ENCODE peak calls at places on chromosomes 4 and X, in six cellular contexts. One of them, this sample, is unnamed.

GRCh38 chrX:67612231-67612630 is 68.4 kb downstream of the AR start:
- DNase-seq in mucosa of descending colon: no peak
- DNase-seq in hepatocyte: no peak
- DNase-seq in GM23248: peak
- DNase-seq in AG10803: peak
- DNase-seq in naive thymus-derived CD4-positive, alpha-beta T cell: no peak
- DNase-seq in this sample: no peak

GRCh38 chrX:139091878-139092277 is 380.4 kb upstream of the FGF13 start:
- DNase-seq in hepatocyte: no peak
- DNase-seq in GM23248: peak
- DNase-seq in naive thymus-derived CD4-positive, alpha-beta T cell: no peak
- DNase-seq in AG10803: no peak
- DNase-seq in mucosa of descending colon: no peak
- DNase-seq in this sample: no peak

GRCh38 chrX:22073928-22074327 is 41.8 kb downstream of the PHEX start:
- DNase-seq in AG10803: no peak
- DNase-seq in GM23248: no peak
- DNase-seq in naive thymus-derived CD4-positive, alpha-beta T cell: no peak
- DNase-seq in mucosa of descending colon: no peak
- DNase-seq in hepatocyte: no peak
- DNase-seq in this sample: no peak

GRCh38 chr4:174394915-174395314 is 111.2 kb downstream of the CEP44 start:
- DNase-seq in GM23248: peak
- DNase-seq in AG10803: peak
- DNase-seq in hepatocyte: no peak
- DNase-seq in mucosa of descending colon: no peak
- DNase-seq in naive thymus-derived CD4-positive, alpha-beta T cell: no peak
- DNase-seq in this sample: no peak

GRCh38 chr4:55758570-55758969 is 61.0 kb upstream of the EXOC1L start:
- DNase-seq in naive thymus-derived CD4-positive, alpha-beta T cell: no peak
- DNase-seq in hepatocyte: no peak
- DNase-seq in GM23248: peak
- DNase-seq in mucosa of descending colon: no peak
- DNase-seq in AG10803: peak
- DNase-seq in this sample: no peak

GRCh38 chr4:7699825-7700224 is 239.8 kb downstream of the AFAP1 start:
- DNase-seq in GM23248: no peak
- DNase-seq in hepatocyte: no peak
- DNase-seq in AG10803: no peak
- DNase-seq in mucosa of descending colon: no peak
- DNase-seq in naive thymus-derived CD4-positive, alpha-beta T cell: no peak
- DNase-seq in this sample: no peak

GRCh38 chr4:80678413-80678812 is 342.9 kb downstream of the CFAP299 start:
- DNase-seq in GM23248: no peak
- DNase-seq in AG10803: no peak
- DNase-seq in hepatocyte: no peak
- DNase-seq in naive thymus-derived CD4-positive, alpha-beta T cell: no peak
- DNase-seq in mucosa of descending colon: no peak
- DNase-seq in this sample: no peak

GRCh38 chr4:142372570-142373300 is 473.4 kb downstream of the INPP4B start:
- DNase-seq in naive thymus-derived CD4-positive, alpha-beta T cell: no peak
- DNase-seq in GM23248: peak
- DNase-seq in hepatocyte: no peak
- DNase-seq in AG10803: no peak
- DNase-seq in mucosa of descending colon: no peak
- DNase-seq in this sample: no peak

GRCh38 chr4:88196523-88197185 is 38.2 kb upstream of the ABCG2 start:
- DNase-seq in AG10803: no peak
- DNase-seq in GM23248: no peak
- DNase-seq in naive thymus-derived CD4-positive, alpha-beta T cell: no peak
- DNase-seq in mucosa of descending colon: no peak
- DNase-seq in hepatocyte: no peak
- DNase-seq in this sample: no peak

GRCh38 chr4:152265149-152265621 is 270.7 kb downstream of the FBXW7 start:
- DNase-seq in naive thymus-derived CD4-positive, alpha-beta T cell: no peak
- DNase-seq in mucosa of descending colon: no peak
- DNase-seq in hepatocyte: peak
- DNase-seq in GM23248: no peak
- DNase-seq in AG10803: peak
- DNase-seq in this sample: no peak

GRCh38 chr4:12016729-12017128 is 588.0 kb upstream of the HS3ST1 start:
- DNase-seq in GM23248: no peak
- DNase-seq in hepatocyte: no peak
- DNase-seq in naive thymus-derived CD4-positive, alpha-beta T cell: no peak
- DNase-seq in AG10803: no peak
- DNase-seq in mucosa of descending colon: no peak
- DNase-seq in this sample: no peak

GRCh38 chrX:150200820-150201287 is 162.3 kb upstream of the MAMLD1 start:
- DNase-seq in hepatocyte: peak
- DNase-seq in AG10803: peak
- DNase-seq in mucosa of descending colon: no peak
- DNase-seq in GM23248: peak
- DNase-seq in naive thymus-derived CD4-positive, alpha-beta T cell: no peak
- DNase-seq in this sample: peak

GRCh38 chr4:147029296-147029695 is 83.6 kb upstream of the TTC29 start:
- DNase-seq in GM23248: no peak
- DNase-seq in hepatocyte: no peak
- DNase-seq in AG10803: no peak
- DNase-seq in naive thymus-derived CD4-positive, alpha-beta T cell: no peak
- DNase-seq in mucosa of descending colon: no peak
- DNase-seq in this sample: no peak

GRCh38 chr4:183495182-183495581 is 9.7 kb upstream of the ING2 start:
- DNase-seq in hepatocyte: no peak
- DNase-seq in naive thymus-derived CD4-positive, alpha-beta T cell: no peak
- DNase-seq in AG10803: no peak
- DNase-seq in mucosa of descending colon: no peak
- DNase-seq in GM23248: no peak
- DNase-seq in this sample: no peak

GRCh38 chr4:138861130-138861529 is 154.5 kb upstream of the NOCT start:
- DNase-seq in GM23248: peak
- DNase-seq in hepatocyte: no peak
- DNase-seq in AG10803: peak
- DNase-seq in naive thymus-derived CD4-positive, alpha-beta T cell: no peak
- DNase-seq in mucosa of descending colon: no peak
- DNase-seq in this sample: no peak

GRCh38 chrX:22246620-22247019 is 26.1 kb upstream of the CBLL2 start:
- DNase-seq in mucosa of descending colon: no peak
- DNase-seq in hepatocyte: no peak
- DNase-seq in GM23248: peak
- DNase-seq in naive thymus-derived CD4-positive, alpha-beta T cell: no peak
- DNase-seq in AG10803: peak
- DNase-seq in this sample: no peak

GRCh38 chr4:132056466-132056865 is 1092.6 kb upstream of the PCDH10 start:
- DNase-seq in naive thymus-derived CD4-positive, alpha-beta T cell: no peak
- DNase-seq in AG10803: no peak
- DNase-seq in GM23248: no peak
- DNase-seq in hepatocyte: no peak
- DNase-seq in mucosa of descending colon: no peak
- DNase-seq in this sample: no peak

GRCh38 chr4:124745988-124746801 is 33.7 kb upstream of the ANKRD50 start:
- DNase-seq in GM23248: peak
- DNase-seq in hepatocyte: peak
- DNase-seq in AG10803: no peak
- DNase-seq in naive thymus-derived CD4-positive, alpha-beta T cell: no peak
- DNase-seq in mucosa of descending colon: no peak
- DNase-seq in this sample: no peak

GRCh38 chr4:47615385-47615784 is 130.3 kb downstream of the ATP10D start:
- DNase-seq in mucosa of descending colon: no peak
- DNase-seq in naive thymus-derived CD4-positive, alpha-beta T cell: no peak
- DNase-seq in GM23248: peak
- DNase-seq in AG10803: peak
- DNase-seq in hepatocyte: no peak
- DNase-seq in this sample: no peak

GRCh38 chr4:10727140-10727880 is 42.7 kb upstream of the CLNK start:
- DNase-seq in naive thymus-derived CD4-positive, alpha-beta T cell: no peak
- DNase-seq in mucosa of descending colon: no peak
- DNase-seq in AG10803: no peak
- DNase-seq in GM23248: no peak
- DNase-seq in hepatocyte: no peak
- DNase-seq in this sample: no peak

GRCh38 chrX:25154168-25154567 is 138.4 kb upstream of the ARX start:
- DNase-seq in mucosa of descending colon: no peak
- DNase-seq in GM23248: no peak
- DNase-seq in hepatocyte: no peak
- DNase-seq in AG10803: no peak
- DNase-seq in naive thymus-derived CD4-positive, alpha-beta T cell: no peak
- DNase-seq in this sample: no peak

GRCh38 chrX:1449581-1450149 is 3.0 kb downstream of the ASMTL start:
- DNase-seq in AG10803: no peak
- DNase-seq in hepatocyte: no peak
- DNase-seq in mucosa of descending colon: no peak
- DNase-seq in GM23248: no peak
- DNase-seq in naive thymus-derived CD4-positive, alpha-beta T cell: no peak
- DNase-seq in this sample: no peak

GRCh38 chrX:53186363-53186762 is 38.6 kb downstream of the KDM5C start:
- DNase-seq in AG10803: peak
- DNase-seq in hepatocyte: no peak
- DNase-seq in GM23248: peak
- DNase-seq in mucosa of descending colon: no peak
- DNase-seq in naive thymus-derived CD4-positive, alpha-beta T cell: no peak
- DNase-seq in this sample: no peak

GRCh38 chrX:19462231-19462630 is 53.1 kb downstream of the MAP3K15 start:
- DNase-seq in AG10803: no peak
- DNase-seq in GM23248: no peak
- DNase-seq in hepatocyte: no peak
- DNase-seq in naive thymus-derived CD4-positive, alpha-beta T cell: no peak
- DNase-seq in mucosa of descending colon: no peak
- DNase-seq in this sample: no peak
- H3K4me3 ChIP-seq in AG10803: no peak
- H3K4me3 ChIP-seq in GM23248: no peak
- H3K4me3 ChIP-seq in hepatocyte: no peak
- H3K4me3 ChIP-seq in naive thymus-derived CD4-positive, alpha-beta T cell: no peak
- H3K4me3 ChIP-seq in mucosa of descending colon: no peak
- H3K4me3 ChIP-seq in this sample: no peak

DNA sequence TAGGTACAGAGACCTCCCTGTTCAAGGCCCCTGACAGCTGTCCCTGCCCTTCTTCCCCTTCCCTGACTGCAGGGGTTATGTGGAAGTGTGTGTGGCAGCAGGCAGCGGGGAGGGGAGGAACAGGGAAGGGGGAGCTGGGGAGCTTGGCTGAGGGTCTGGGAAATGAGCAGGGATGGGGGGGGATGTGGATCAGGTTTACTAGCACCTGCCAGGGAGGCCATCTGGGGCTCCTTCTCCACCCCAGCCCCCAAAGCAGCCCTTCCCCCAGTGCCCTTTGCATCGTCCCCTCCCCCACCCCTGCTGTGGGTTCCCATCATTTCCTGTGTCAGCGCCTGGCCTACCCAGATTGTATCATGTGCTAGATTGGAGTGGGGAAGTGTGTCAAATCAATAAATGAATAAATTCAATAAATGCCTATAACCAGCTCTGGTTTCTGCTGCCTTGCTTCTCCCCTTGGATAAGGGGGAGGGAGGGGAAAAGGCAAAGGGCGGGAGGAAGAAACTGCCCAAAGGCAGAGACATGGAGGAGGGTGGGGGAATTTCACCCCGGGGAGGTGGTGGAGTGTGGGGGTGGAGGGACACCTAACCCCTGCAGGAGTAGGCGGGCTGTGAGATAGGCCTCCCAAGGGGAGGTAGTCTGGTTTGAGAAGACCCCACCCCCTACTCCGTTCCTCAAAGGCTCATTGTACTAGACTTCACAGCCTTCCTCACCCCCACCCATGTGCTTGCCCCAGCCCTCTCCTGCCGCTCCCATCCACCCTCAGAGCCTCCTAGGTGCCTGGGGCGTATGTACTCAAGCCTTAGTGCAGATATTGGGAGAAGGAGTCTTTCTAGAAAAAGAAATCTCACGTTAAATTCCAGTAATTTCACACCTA is 3.2 kb downstream of the CXorf65 start:
- DNase-seq in hepatocyte: peak
- DNase-seq in GM23248: peak
- DNase-seq in naive thymus-derived CD4-positive, alpha-beta T cell: peak
- DNase-seq in AG10803: no peak
- DNase-seq in mucosa of descending colon: peak
- DNase-seq in this sample: peak
- H3K4me3 ChIP-seq in hepatocyte: no peak
- H3K4me3 ChIP-seq in GM23248: no peak
- H3K4me3 ChIP-seq in naive thymus-derived CD4-positive, alpha-beta T cell: peak
- H3K4me3 ChIP-seq in AG10803: no peak
- H3K4me3 ChIP-seq in mucosa of descending colon: no peak
- H3K4me3 ChIP-seq in this sample: no peak

GRCh38 chr4:5706486-5707290 is 1.7 kb downstream of the EVC2 start:
- DNase-seq in AG10803: no peak
- DNase-seq in naive thymus-derived CD4-positive, alpha-beta T cell: no peak
- DNase-seq in GM23248: no peak
- DNase-seq in hepatocyte: no peak
- DNase-seq in mucosa of descending colon: no peak
- DNase-seq in this sample: no peak
- H3K4me3 ChIP-seq in AG10803: peak
- H3K4me3 ChIP-seq in naive thymus-derived CD4-positive, alpha-beta T cell: no peak
- H3K4me3 ChIP-seq in GM23248: peak
- H3K4me3 ChIP-seq in hepatocyte: no peak
- H3K4me3 ChIP-seq in mucosa of descending colon: no peak
- H3K4me3 ChIP-seq in this sample: no peak

GRCh38 chrX:13000311-13000811 is 25.5 kb downstream of the TMSB4X start:
- DNase-seq in GM23248: no peak
- DNase-seq in naive thymus-derived CD4-positive, alpha-beta T cell: peak
- DNase-seq in hepatocyte: no peak
- DNase-seq in mucosa of descending colon: no peak
- DNase-seq in AG10803: no peak
- DNase-seq in this sample: peak
- H3K4me3 ChIP-seq in GM23248: no peak
- H3K4me3 ChIP-seq in naive thymus-derived CD4-positive, alpha-beta T cell: peak
- H3K4me3 ChIP-seq in hepatocyte: no peak
- H3K4me3 ChIP-seq in mucosa of descending colon: no peak
- H3K4me3 ChIP-seq in AG10803: no peak
- H3K4me3 ChIP-seq in this sample: peak

This sample was measured in GM06990.